ENCODE peak calls at places on chromosomes 11 and 22, in ten cellular contexts. U, L, E, W, J, M, H, V, S and P are unnamed samples.
A peak's percentile ranks its signal among the peaks of the same experiment; 100 is the strongest.

GRCh38 chr11:107591098-107591445 is at the start of gene ELMOD1:
- DNase-seq in L (no peak), V (peak; percentile 68), S (no peak), J (peak; percentile 37), M (peak; percentile 73), E (peak; percentile 56), U (peak; percentile 69), W (no peak), H (peak; percentile 70), P (peak; percentile 57)

GRCh38 chr11:65169164-65169641 is 830 bp upstream of the SPDYC start:
- DNase-seq in H (no peak), U (no peak), S (no peak), W (no peak), V (no peak), J (no peak), L (no peak), E (no peak), M (no peak), P (no peak)

GRCh38 chr11:60710482-60710881 is 11.1 kb downstream of the MS4A8 start:
- DNase-seq in V (no peak), S (no peak), H (no peak), M (no peak), W (no peak), U (no peak), E (peak; percentile 79), J (no peak), L (no peak), P (no peak)

GRCh38 chr22:48742556-48743343 is 1084.9 kb downstream of the BRD1 start:
- DNase-seq in W (no peak), V (peak; percentile 6), J (no peak), E (no peak), H (peak; percentile 41), U (no peak), M (no peak), S (no peak), L (no peak), P (no peak)

GRCh38 chr22:44351685-44352377 is 39.1 kb upstream of the SHISAL1 start:
- DNase-seq in E (peak; percentile 94), W (no peak), S (no peak), L (no peak), J (peak; percentile 76), H (no peak), V (no peak), U (peak; percentile 82), M (no peak), P (peak; percentile 72)

GRCh38 chr22:41009222-41009948 is 58.2 kb downstream of the RBX1 start:
- DNase-seq in J (no peak), H (no peak), U (no peak), M (no peak), E (no peak), V (no peak), W (no peak), L (peak; percentile 79), S (no peak), P (no peak)

GRCh38 chr11:9060700-9061111 is 30.7 kb downstream of the SCUBE2 start:
- DNase-seq in J (no peak), V (no peak), S (no peak), E (peak; percentile 75), U (peak; percentile 88), H (no peak), L (no peak), W (no peak), M (peak; percentile 73), P (peak; percentile 89)

GRCh38 chr22:32801001-32801435 is 487 bp upstream of the TIMP3 start:
- DNase-seq in J (no peak), M (no peak), V (no peak), U (no peak), H (no peak), E (no peak), S (no peak), W (no peak), L (no peak), P (no peak)

GRCh38 chr11:8018742-8019631 is 31.9 kb downstream of the EIF3F start:
- DNase-seq in L (peak; percentile 47), V (peak; percentile 79), J (peak; percentile 70), H (peak; percentile 86), E (peak; percentile 94), S (peak; percentile 47), U (peak; percentile 67), W (no peak), M (peak; percentile 75), P (peak; percentile 73)

GRCh38 chr22:43155789-43156188 is 4.4 kb downstream of the TSPO start:
- DNase-seq in J (no peak), L (no peak), S (no peak), H (no peak), E (no peak), V (no peak), U (no peak), W (no peak), M (no peak), P (no peak)

GRCh38 chr11:57288771-57289579 is 35.8 kb downstream of the TNKS1BP1 start:
- DNase-seq in M (no peak), U (peak; percentile 29), J (peak; percentile 75), L (peak; percentile 30), W (no peak), V (no peak), S (no peak), H (no peak), E (no peak), P (peak; percentile 20)

GRCh38 chr11:89452780-89453179 is 38.4 kb downstream of the NOX4 start:
- DNase-seq in H (no peak), V (no peak), E (no peak), J (no peak), U (no peak), S (no peak), L (no peak), W (no peak), M (no peak), P (no peak)

GRCh38 chr11:65607614-65608426 is 6.2 kb downstream of the MAP3K11 start:
- DNase-seq in V (no peak), J (no peak), W (no peak), S (no peak), E (no peak), U (no peak), M (peak; percentile 26), L (no peak), H (no peak), P (no peak)